ENCODE peak calls at places on chromosomes 13 and 19, in five cellular contexts. I is nucleus accumbens, U is hypothalamus, O is tibial artery, Q is NB4. L is an unnamed sample.
A peak's percentile ranks its signal among the peaks of the same experiment; 100 is the strongest.

GRCh38 chr19:52943134-52943883 is 19.4 kb downstream of the ZNF816 start:
- DNase-seq in I (no peak), U (no peak), O (peak; percentile 51), Q (no peak), L (no peak)

GRCh38 chr13:27791146-27791900 is 960 bp upstream of the GSX1 start:
- DNase-seq in I (no peak), U (no peak), O (no peak), Q (no peak), L (no peak)

GRCh38 chr13:45119469-45119989 is 781 bp upstream of the GTF2F2 start:
- DNase-seq in I (no peak), U (peak; percentile 19), O (no peak), Q (peak; percentile 61), L (peak; percentile 65)

GRCh38 chr13:108915634-108916497 is 286.5 kb downstream of the MYO16 start:
- DNase-seq in I (peak; percentile 38), U (peak; percentile 43), O (peak; percentile 93), Q (peak; percentile 85), L (no peak)

GRCh38 chr13:112442483-112443090 is 66.4 kb downstream of the SPACA7 start:
- DNase-seq in I (no peak), U (no peak), O (no peak), Q (peak; percentile 20), L (no peak)

GRCh38 chr19:38690146-38690545 is 42.7 kb downstream of the ACTN4 start:
- DNase-seq in I (no peak), U (no peak), O (no peak), Q (no peak), L (no peak)

GRCh38 chr19:32421589-32422361 is 16.2 kb downstream of the DPY19L3 start:
- DNase-seq in I (no peak), U (no peak), O (no peak), Q (peak; percentile 89), L (peak; percentile 44)

GRCh38 chr19:44625531-44626066 is 12.2 kb downstream of the IGSF23 start:
- DNase-seq in I (no peak), U (no peak), O (no peak), Q (no peak), L (no peak)

GRCh38 chr19:9797871-9798270 is 21.0 kb downstream of the FBXL12 start:
- DNase-seq in I (no peak), U (no peak), O (no peak), Q (peak; percentile 52), L (no peak)

GRCh38 chr13:27455331-27455855 is 5.0 kb upstream of the MTIF3 start:
- DNase-seq in I (no peak), U (no peak), O (no peak), Q (no peak), L (no peak)

GRCh38 chr13:109274188-109274821 is 512.1 kb downstream of the IRS2 start:
- DNase-seq in I (no peak), U (no peak), O (no peak), Q (no peak), L (no peak)

GRCh38 chr19:1855040-1855827 is 7.0 kb upstream of the REXO1 start:
- DNase-seq in I (no peak), U (peak; percentile 81), O (peak; percentile 90), Q (peak; percentile 92), L (peak; percentile 92)

GRCh38 chr13:33793726-33794125 is 24.2 kb upstream of the RFC3 start:
- DNase-seq in I (no peak), U (no peak), O (no peak), Q (peak; percentile 22), L (peak; percentile 92)

GRCh38 chr13:75636339-75637095 is 387 bp downstream of the LMO7 start:
- DNase-seq in I (no peak), U (peak; percentile 17), O (peak; percentile 69), Q (no peak), L (peak; percentile 79)

GRCh38 chr13:76846363-76846762 is 39.8 kb downstream of the KCTD12 start:
- DNase-seq in I (no peak), U (no peak), O (no peak), Q (no peak), L (no peak)

GRCh38 chr13:97574926-97575325 is 141.0 kb downstream of the RAP2A start:
- DNase-seq in I (no peak), U (peak; percentile 22), O (no peak), Q (peak; percentile 44), L (peak; percentile 52)

GRCh38 chr13:26919311-26919710 is 158.7 kb upstream of the GPR12 start:
- DNase-seq in I (no peak), U (no peak), O (no peak), Q (no peak), L (no peak)

GRCh38 chr19:17762505-17763229 is 11.4 kb downstream of the FCHO1 start:
- DNase-seq in I (no peak), U (peak; percentile 54), O (no peak), Q (peak; percentile 61), L (peak; percentile 86)

GRCh38 chr13:112930192-112930591 is 38.8 kb upstream of the MCF2L start:
- DNase-seq in I (no peak), U (no peak), O (no peak), Q (no peak), L (no peak)

GRCh38 chr13:97982286-97982685 is 28.8 kb downstream of the IPO5 start:
- DNase-seq in I (no peak), U (no peak), O (no peak), Q (no peak), L (no peak)

GRCh38 chr13:76992548-76993001 is 694 bp downstream of the CLN5 start:
- DNase-seq in I (no peak), U (peak; percentile 12), O (no peak), Q (peak; percentile 37), L (peak; percentile 53)

GRCh38 chr19:15188851-15189250 is 11.9 kb downstream of the NOTCH3 start:
- DNase-seq in I (no peak), U (no peak), O (no peak), Q (no peak), L (no peak)

GRCh38 chr13:99356216-99357089 is 49.3 kb upstream of the GPR183 start:
- DNase-seq in I (no peak), U (no peak), O (no peak), Q (no peak), L (no peak)

GRCh38 chr13:25783480-25784081 is 268.2 kb downstream of the SHISA2 start:
- DNase-seq in I (no peak), U (no peak), O (no peak), Q (no peak), L (no peak)

GRCh38 chr19:48737360-48737998 is 2.9 kb downstream of the RASIP1 start:
- DNase-seq in I (no peak), U (no peak), O (no peak), Q (peak; percentile 46), L (no peak)

GRCh38 chr13:35534343-35534742 is 57.9 kb upstream of the MAB21L1 start:
- DNase-seq in I (no peak), U (no peak), O (no peak), Q (no peak), L (no peak)